ENCODE peak calls at places on chromosome 6, in five cellular contexts. B, X, U, P and C are unnamed samples.

GRCh38 chr6:40928302-40928701 is 110.7 kb downstream of the UNC5CL start:
- DNase-seq in B (no peak), X (no peak), U (no peak), P (no peak), C (no peak)

GRCh38 chr6:7060769-7061516 is 46.8 kb upstream of the RREB1 start:
- DNase-seq in B (no peak), X (no peak), U (no peak), P (no peak), C (no peak)

GRCh38 chr6:156686429-156686939 is 90.7 kb upstream of the ARID1B start:
- DNase-seq in B (peak; percentile 38), X (peak; percentile 20), U (no peak), P (no peak), C (no peak)

GRCh38 chr6:107173779-107174178 is 58.5 kb upstream of the BEND3 start:
- DNase-seq in B (no peak), X (no peak), U (no peak), P (no peak), C (no peak)

GRCh38 chr6:156423829-156424228 is 353.3 kb upstream of the ARID1B start:
- DNase-seq in B (no peak), X (peak; percentile 8), U (no peak), P (peak; percentile 73), C (no peak)

GRCh38 chr6:159806021-159806458 is 6.0 kb downstream of the PNLDC1 start:
- DNase-seq in B (no peak), X (no peak), U (no peak), P (no peak), C (no peak)

GRCh38 chr6:89122625-89123024 is 4.8 kb upstream of the SRSF12 start:
- DNase-seq in B (no peak), X (no peak), U (no peak), P (no peak), C (no peak)

GRCh38 chr6:13985663-13986325 is 61.0 kb downstream of the RNF182 start:
- DNase-seq in B (no peak), X (no peak), U (no peak), P (no peak), C (no peak)

GRCh38 chr6:33676416-33677152 is 34.9 kb downstream of the UQCC2 start:
- DNase-seq in B (no peak), X (no peak), U (no peak), P (no peak), C (no peak)

GRCh38 chr6:10403385-10404106 is 11.3 kb downstream of the TFAP2A start:
- DNase-seq in B (peak; percentile 69), X (no peak), U (no peak), P (no peak), C (no peak)

GRCh38 chr6:160979063-160979708 is 12.4 kb upstream of the MAP3K4 start:
- DNase-seq in B (no peak), X (no peak), U (no peak), P (no peak), C (no peak)

GRCh38 chr6:164262348-164262747 is 847.8 kb downstream of the QKI start:
- DNase-seq in B (no peak), X (no peak), U (no peak), P (no peak), C (no peak)

GRCh38 chr6:154984146-154984545 is 11.0 kb upstream of the TIAM2 start:
- DNase-seq in B (no peak), X (no peak), U (no peak), P (no peak), C (no peak)